ENCODE peak calls at places on chromosomes 4 and X, in four cellular contexts. P is aorta, O is heart left ventricle, M is left lung. N is an unnamed sample.

GRCh38 chr4:105145059-105145912 is 1.4 kb upstream of the TET2 start:
- DNase-seq in P (no peak), O (no peak), M (no peak), N (no peak)

GRCh38 chr4:183241771-183242170 is 78.3 kb downstream of the CLDN22 start:
- DNase-seq in M (no peak), P (no peak), O (no peak), N (no peak)

GRCh38 chr4:127355738-127356137 is 277.0 kb upstream of the INTU start:
- DNase-seq in P (no peak), M (no peak), O (no peak), N (no peak)

GRCh38 chr4:173334891-173335754 is 965 bp upstream of the HMGB2 start:
- DNase-seq in P (peak; percentile 75), O (peak; percentile 68), M (peak; percentile 80), N (peak; percentile 59)

GRCh38 chr4:7006411-7006810 is 36.8 kb upstream of the TADA2B start:
- DNase-seq in M (no peak), P (no peak), O (no peak), N (no peak)

GRCh38 chr4:7594013-7594412 is 159.3 kb upstream of the PSAPL1 start:
- DNase-seq in O (no peak), P (no peak), M (no peak), N (no peak)

GRCh38 chr4:175450446-175450845 is 361.6 kb downstream of the GPM6A start:
- DNase-seq in O (no peak), P (no peak), M (no peak), N (no peak)

GRCh38 chrX:110699109-110699508 is 96.5 kb downstream of the CHRDL1 start:
- DNase-seq in O (no peak), M (no peak), P (no peak), N (no peak)

GRCh38 chrX:72238721-72239475 is at the start of gene ERCC6L:
- DNase-seq in O (peak; percentile 85), P (peak; percentile 91), M (peak; percentile 88), N (peak; percentile 94)

GRCh38 chr4:127997534-127998388 is 32.6 kb downstream of the ABHD18 start:
- DNase-seq in O (no peak), M (no peak), P (no peak), N (no peak)

GRCh38 chrX:133359466-133359865 is 55.8 kb downstream of the GPC4 start:
- DNase-seq in P (no peak), M (no peak), O (no peak), N (no peak)

GRCh38 chrX:124256209-124256608 is 76.3 kb upstream of the TEX13D start:
- DNase-seq in M (no peak), O (no peak), P (no peak), N (no peak)

GRCh38 chr4:99763635-99764101 is 53.0 kb upstream of the DAPP1 start:
- DNase-seq in P (peak; percentile 50), M (peak; percentile 39), O (no peak), N (no peak)

GRCh38 chrX:108199691-108200090 is 108.1 kb downstream of the ATG4A start:
- DNase-seq in M (no peak), P (no peak), O (no peak), N (no peak)

GRCh38 chr4:141389649-141390048 is 169.0 kb downstream of the ZNF330 start:
- DNase-seq in O (no peak), M (no peak), P (no peak), N (no peak)

GRCh38 chr4:94472056-94472826 is 20.5 kb downstream of the PDLIM5 start:
- DNase-seq in P (no peak), O (no peak), M (no peak), N (no peak)

GRCh38 chr4:107564326-107564725 is 155.7 kb downstream of the PAPSS1 start:
- DNase-seq in P (no peak), O (no peak), M (no peak), N (no peak)

GRCh38 chr4:152045781-152046571 is 285.2 kb upstream of the GATB start:
- DNase-seq in O (peak; percentile 47), M (peak; percentile 69), P (peak; percentile 60), N (peak; percentile 58)

GRCh38 chr4:91527056-91527455 is 776.7 kb upstream of the GRID2 start:
- DNase-seq in P (no peak), M (no peak), O (no peak), N (no peak)

GRCh38 chr4:172892300-172892699 is 276.3 kb upstream of the GALNT7 start:
- DNase-seq in M (no peak), O (no peak), P (no peak), N (no peak)

GRCh38 chrX:102808336-102808735 is 87.8 kb downstream of the GPRASP3 start:
- DNase-seq in O (no peak), M (no peak), P (no peak), N (no peak)

GRCh38 chr4:25454491-25454890 is 77.4 kb downstream of the ANAPC4 start:
- DNase-seq in O (no peak), M (no peak), P (no peak), N (no peak)

GRCh38 chr4:102715057-102715456 is 45.7 kb downstream of the MANBA start:
- DNase-seq in P (no peak), M (no peak), O (no peak), N (no peak)

GRCh38 chr4:142402925-142403324 is 443.2 kb downstream of the INPP4B start:
- DNase-seq in M (no peak), P (no peak), O (peak; percentile 14), N (no peak)

GRCh38 chr4:105896461-105896939 is 1.2 kb downstream of the NPNT start:
- DNase-seq in M (no peak), O (no peak), P (no peak), N (no peak)

GRCh38 chr4:31896349-31896748 is 1176.2 kb downstream of the PCDH7 start:
- DNase-seq in O (no peak), P (no peak), M (no peak), N (no peak)

GRCh38 chr4:17515724-17516407 is 901 bp downstream of the CLRN2 start:
- DNase-seq in O (no peak), M (no peak), P (no peak), N (no peak)

GRCh38 chr4:145878501-145879435 is 59.9 kb downstream of the ZNF827 start:
- DNase-seq in P (no peak), M (no peak), O (no peak), N (no peak)
- H3K36me3 ChIP-seq in P (no peaks in the 10 kb centered on the region), M (no peaks in the 10 kb centered on the region), O (no peaks in the 10 kb centered on the region), N (no peaks in the 10 kb centered on the region)

DNA sequence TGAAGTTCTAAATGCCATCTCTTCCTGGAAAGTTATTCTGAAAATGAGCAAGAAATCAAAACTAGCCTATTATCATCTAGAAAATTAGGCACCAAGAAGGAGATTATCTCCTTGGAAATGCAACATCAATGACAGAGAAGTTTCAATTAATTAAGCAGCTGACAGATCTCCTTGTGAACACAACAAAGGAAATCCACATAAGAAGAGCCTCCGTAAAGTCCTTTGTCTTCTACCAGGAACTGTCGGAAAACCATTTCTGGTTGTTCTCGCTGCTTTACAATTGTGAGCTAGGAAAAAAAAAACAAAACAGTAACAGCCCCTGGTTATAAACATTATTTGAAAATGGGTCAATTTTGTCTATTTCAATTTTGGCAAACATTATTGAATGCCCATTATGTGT is 38.2 kb downstream of the METTL14 start:
- DNase-seq in O (no peak), P (no peak), M (no peak), N (no peak)
- H3K36me3 ChIP-seq in O (peaks cover 77% of the 10 kb centered on the region), P (peaks cover 20% of the 10 kb centered on the region), M (peaks cover 79% of the 10 kb centered on the region), N (peaks cover 66% of the 10 kb centered on the region)

DNA sequence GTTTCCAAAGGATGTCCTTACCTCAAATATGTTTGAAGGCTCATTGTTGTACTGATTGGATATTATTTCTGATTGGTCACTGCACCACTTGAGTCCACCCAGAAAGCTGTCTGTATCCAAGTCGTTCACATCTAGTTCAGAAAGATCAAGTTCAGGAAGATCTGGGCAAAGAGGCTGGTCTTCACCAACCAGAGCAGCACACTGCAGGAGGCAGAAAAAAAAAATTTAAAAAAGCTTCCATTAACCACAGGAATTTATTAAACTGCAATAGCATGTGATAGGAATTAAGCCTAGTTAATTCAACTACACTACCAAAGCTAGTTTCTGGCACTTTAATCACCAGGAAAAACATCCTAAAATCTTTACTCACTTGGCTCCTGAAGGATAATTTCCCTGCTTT is 5.1 kb downstream of the PPARGC1A start:
- DNase-seq in P (no peak), O (no peak), M (no peak), N (no peak)
- H3K36me3 ChIP-seq in P (no peaks in the 10 kb centered on the region), O (peaks cover 4% of the 10 kb centered on the region), M (no peaks in the 10 kb centered on the region), N (no peaks in the 10 kb centered on the region)

DNA sequence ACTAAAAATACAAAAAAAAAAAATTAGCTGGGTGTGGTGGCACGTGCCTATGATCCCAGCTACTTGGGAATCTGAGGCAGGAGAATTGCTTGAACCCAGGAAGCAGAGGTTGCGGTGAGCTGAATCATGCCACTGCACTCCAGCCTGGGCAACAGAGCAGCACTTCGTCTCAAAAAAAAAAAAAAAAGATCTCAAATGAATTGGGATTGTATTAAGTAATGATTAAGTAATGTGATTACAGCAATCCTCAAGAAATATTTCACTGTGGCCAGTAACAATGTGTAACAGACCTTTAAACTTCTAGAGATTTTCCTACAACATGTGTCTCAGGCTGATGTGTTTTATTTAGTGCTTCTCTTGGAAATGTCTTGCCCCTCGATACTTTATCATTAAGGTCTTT is 46.8 kb downstream of the PKD2 start:
- DNase-seq in M (no peak), P (no peak), O (no peak), N (no peak)
- H3K36me3 ChIP-seq in M (peaks cover 45% of the 10 kb centered on the region), P (peaks cover 15% of the 10 kb centered on the region), O (peaks cover 80% of the 10 kb centered on the region), N (no peaks in the 10 kb centered on the region)

GRCh38 chr4:3423406-3423805 is 18.4 kb upstream of the HGFAC start:
- DNase-seq in M (no peak), P (no peak), O (no peak), N (peak; percentile 35)

GRCh38 chr4:3421470-3421869 is 20.3 kb upstream of the HGFAC start:
- DNase-seq in O (no peak), M (no peak), P (peak; percentile 24), N (peak; percentile 10)

GRCh38 chr4:3422808-3423297 is 18.9 kb upstream of the HGFAC start:
- DNase-seq in M (no peak), O (no peak), P (peak; percentile 11), N (peak; percentile 3)

GRCh38 chr4:3420956-3421355 is 20.8 kb upstream of the HGFAC start:
- DNase-seq in O (no peak), P (peak; percentile 13), M (no peak), N (peak; percentile 9)

GRCh38 chr4:3422241-3422801 is 19.4 kb upstream of the HGFAC start:
- DNase-seq in M (no peak), P (peak; percentile 41), O (no peak), N (peak; percentile 8)
- H3K36me3 ChIP-seq in M (peaks cover 49% of the 10 kb centered on the region), P (peaks cover 1% of the 10 kb centered on the region), O (peaks cover 59% of the 10 kb centered on the region), N (peaks cover 60% of the 10 kb centered on the region)

DNA sequence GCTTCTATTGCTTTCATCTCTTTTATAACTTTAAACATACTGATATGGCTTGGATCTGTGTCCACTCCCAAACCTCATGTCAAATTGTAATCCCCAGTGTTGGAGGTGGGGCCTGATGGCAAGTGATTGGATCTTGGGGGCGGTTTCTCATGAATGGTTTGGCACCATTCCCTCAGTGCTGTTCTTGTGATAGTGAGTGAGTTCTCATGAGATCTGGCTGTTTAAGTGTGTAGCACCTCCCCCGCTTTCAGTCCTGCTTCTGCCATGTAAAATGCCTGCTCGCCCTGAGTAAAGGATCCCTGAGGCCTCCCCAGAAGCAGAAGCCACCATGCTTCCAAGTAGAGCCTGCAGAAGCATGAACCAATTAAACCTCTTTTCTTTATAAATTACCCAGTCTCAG is 17.7 kb downstream of the MND1 start:
- DNase-seq in M (no peak), P (no peak), O (no peak), N (no peak)
- H3K36me3 ChIP-seq in M (no peaks in the 10 kb centered on the region), P (no peaks in the 10 kb centered on the region), O (no peaks in the 10 kb centered on the region), N (no peaks in the 10 kb centered on the region)

DNA sequence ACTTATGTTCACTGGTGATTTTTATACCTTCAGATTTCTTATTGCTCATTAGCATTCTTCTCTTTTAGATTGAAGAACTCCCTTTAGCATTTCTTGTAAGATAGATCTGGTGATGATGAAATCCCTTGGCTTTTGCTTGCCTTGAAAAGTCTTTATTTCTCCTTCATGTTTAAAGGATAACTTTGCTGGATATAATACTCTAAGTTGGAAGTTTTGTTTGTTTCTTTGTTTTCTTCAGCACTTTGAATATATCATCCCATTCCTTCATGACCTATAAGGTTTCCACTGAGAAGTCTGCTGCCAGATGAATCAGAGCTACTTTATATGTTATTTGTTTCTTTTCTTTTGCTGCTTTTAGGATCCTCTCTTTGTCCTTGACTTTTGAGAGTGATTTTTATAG is 18.5 kb downstream of the CC2D2A start:
- DNase-seq in M (no peak), P (no peak), O (no peak), N (no peak)
- H3K36me3 ChIP-seq in M (peaks cover 5% of the 10 kb centered on the region), P (peaks cover 2% of the 10 kb centered on the region), O (peaks cover 38% of the 10 kb centered on the region), N (peaks cover 4% of the 10 kb centered on the region)

N was measured in psoas muscle.